ENCODE peak calls at places on chromosome 1, in six cellular contexts. One of them, this sample, is unnamed. For H3K9me3, the result is how much of the 10 kb centered on the place peaks cover.

GRCh38 chr1:235277709-235278108 is 50.3 kb downstream of the ARID4B start:
- DNase-seq in body of pancreas: no peak
- DNase-seq in psoas muscle: no peak
- DNase-seq in left ventricle myocardium inferior: no peak
- DNase-seq in heart right ventricle: no peak
- DNase-seq in pancreas: no peak
- DNase-seq in this sample: no peak

GRCh38 chr1:173329747-173330146 is 122.6 kb upstream of the TNFSF4 start:
- DNase-seq in body of pancreas: no peak
- DNase-seq in psoas muscle: no peak
- DNase-seq in left ventricle myocardium inferior: no peak
- DNase-seq in heart right ventricle: no peak
- DNase-seq in pancreas: no peak
- DNase-seq in this sample: no peak

GRCh38 chr1:224498574-224499170 is 64.1 kb upstream of the WDR26 start:
- DNase-seq in body of pancreas: peak
- DNase-seq in psoas muscle: no peak
- DNase-seq in left ventricle myocardium inferior: no peak
- DNase-seq in heart right ventricle: peak
- DNase-seq in pancreas: no peak
- DNase-seq in this sample: no peak

GRCh38 chr1:161510477-161510876 is 5.2 kb downstream of the FCGR2A start:
- DNase-seq in body of pancreas: no peak
- DNase-seq in psoas muscle: no peak
- DNase-seq in left ventricle myocardium inferior: no peak
- DNase-seq in heart right ventricle: no peak
- DNase-seq in pancreas: no peak
- DNase-seq in this sample: no peak

GRCh38 chr1:111672338-111672737 is 52.7 kb downstream of the RAP1A start:
- DNase-seq in body of pancreas: no peak
- DNase-seq in psoas muscle: no peak
- DNase-seq in left ventricle myocardium inferior: no peak
- DNase-seq in heart right ventricle: no peak
- DNase-seq in pancreas: no peak
- DNase-seq in this sample: no peak

GRCh38 chr1:1022322-1023090 is 2.6 kb downstream of the AGRN start:
- DNase-seq in body of pancreas: no peak
- DNase-seq in psoas muscle: no peak
- DNase-seq in left ventricle myocardium inferior: no peak
- DNase-seq in heart right ventricle: no peak
- DNase-seq in pancreas: peak
- DNase-seq in this sample: no peak

GRCh38 chr1:62295921-62296451 is 23.2 kb downstream of the KANK4 start:
- DNase-seq in body of pancreas: no peak
- DNase-seq in psoas muscle: no peak
- DNase-seq in left ventricle myocardium inferior: no peak
- DNase-seq in heart right ventricle: no peak
- DNase-seq in pancreas: no peak
- DNase-seq in this sample: no peak

GRCh38 chr1:1019122-1019999 is 559 bp upstream of the AGRN start:
- DNase-seq in body of pancreas: peak
- DNase-seq in psoas muscle: peak
- DNase-seq in left ventricle myocardium inferior: peak
- DNase-seq in heart right ventricle: peak
- DNase-seq in pancreas: peak
- DNase-seq in this sample: peak

GRCh38 chr1:107477233-107477632 is 336.4 kb downstream of the NTNG1 start:
- DNase-seq in body of pancreas: no peak
- DNase-seq in psoas muscle: no peak
- DNase-seq in left ventricle myocardium inferior: no peak
- DNase-seq in heart right ventricle: no peak
- DNase-seq in pancreas: no peak
- DNase-seq in this sample: no peak

GRCh38 chr1:90155721-90156487 is 161.0 kb downstream of the ZNF326 start:
- DNase-seq in body of pancreas: no peak
- DNase-seq in psoas muscle: no peak
- DNase-seq in left ventricle myocardium inferior: no peak
- DNase-seq in heart right ventricle: no peak
- DNase-seq in pancreas: no peak
- DNase-seq in this sample: no peak

GRCh38 chr1:178294654-178295053 is 200.8 kb downstream of the RASAL2 start:
- DNase-seq in body of pancreas: no peak
- DNase-seq in psoas muscle: no peak
- DNase-seq in left ventricle myocardium inferior: no peak
- DNase-seq in heart right ventricle: no peak
- DNase-seq in pancreas: no peak
- DNase-seq in this sample: no peak

GRCh38 chr1:12059722-12060464 is 3.2 kb upstream of the TNFRSF8 start:
- DNase-seq in body of pancreas: no peak
- DNase-seq in psoas muscle: no peak
- DNase-seq in left ventricle myocardium inferior: no peak
- DNase-seq in heart right ventricle: no peak
- DNase-seq in pancreas: no peak
- DNase-seq in this sample: no peak

GRCh38 chr1:153932071-153932592 is 9.4 kb upstream of the GATAD2B start:
- DNase-seq in body of pancreas: no peak
- DNase-seq in psoas muscle: no peak
- DNase-seq in left ventricle myocardium inferior: no peak
- DNase-seq in heart right ventricle: no peak
- DNase-seq in pancreas: no peak
- DNase-seq in this sample: no peak

GRCh38 chr1:45522324-45523104 is 830 bp upstream of the PRDX1 start:
- DNase-seq in body of pancreas: no peak
- DNase-seq in psoas muscle: no peak
- DNase-seq in left ventricle myocardium inferior: no peak
- DNase-seq in heart right ventricle: no peak
- DNase-seq in pancreas: peak
- DNase-seq in this sample: no peak

GRCh38 chr1:62327360-62328051 is 8.3 kb upstream of the KANK4 start:
- DNase-seq in body of pancreas: no peak
- DNase-seq in psoas muscle: no peak
- DNase-seq in left ventricle myocardium inferior: no peak
- DNase-seq in heart right ventricle: no peak
- DNase-seq in pancreas: no peak
- DNase-seq in this sample: no peak

GRCh38 chr1:22808846-22809501 is 98.3 kb downstream of the EPHB2 start:
- DNase-seq in body of pancreas: no peak
- DNase-seq in psoas muscle: peak
- DNase-seq in left ventricle myocardium inferior: peak
- DNase-seq in heart right ventricle: peak
- DNase-seq in pancreas: no peak
- DNase-seq in this sample: peak

GRCh38 chr1:18200918-18201317 is 93.3 kb downstream of the IGSF21 start:
- DNase-seq in body of pancreas: no peak
- DNase-seq in psoas muscle: no peak
- DNase-seq in left ventricle myocardium inferior: no peak
- DNase-seq in heart right ventricle: no peak
- DNase-seq in pancreas: no peak
- DNase-seq in this sample: no peak

GRCh38 chr1:111801071-111801850 is 45.6 kb downstream of the DDX20 start:
- DNase-seq in body of pancreas: no peak
- DNase-seq in psoas muscle: no peak
- DNase-seq in left ventricle myocardium inferior: peak
- DNase-seq in heart right ventricle: peak
- DNase-seq in pancreas: no peak
- DNase-seq in this sample: peak

GRCh38 chr1:113271039-113271438 is 119.3 kb upstream of the MAGI3 start:
- DNase-seq in body of pancreas: no peak
- DNase-seq in psoas muscle: no peak
- DNase-seq in left ventricle myocardium inferior: no peak
- DNase-seq in heart right ventricle: no peak
- DNase-seq in pancreas: no peak
- DNase-seq in this sample: no peak

GRCh38 chr1:219990782-219991510 is 55.4 kb downstream of the EPRS1 start:
- DNase-seq in body of pancreas: no peak
- DNase-seq in psoas muscle: no peak
- DNase-seq in left ventricle myocardium inferior: no peak
- DNase-seq in heart right ventricle: no peak
- DNase-seq in pancreas: no peak
- DNase-seq in this sample: no peak

GRCh38 chr1:186208405-186209129 is 166.5 kb downstream of the TPR start:
- DNase-seq in body of pancreas: no peak
- DNase-seq in psoas muscle: no peak
- DNase-seq in left ventricle myocardium inferior: no peak
- DNase-seq in heart right ventricle: no peak
- DNase-seq in pancreas: no peak
- DNase-seq in this sample: no peak

GRCh38 chr1:163932901-163933300 is 611.1 kb downstream of the NUF2 start:
- DNase-seq in body of pancreas: no peak
- DNase-seq in psoas muscle: no peak
- DNase-seq in left ventricle myocardium inferior: no peak
- DNase-seq in heart right ventricle: no peak
- DNase-seq in pancreas: no peak
- DNase-seq in this sample: no peak

DNA sequence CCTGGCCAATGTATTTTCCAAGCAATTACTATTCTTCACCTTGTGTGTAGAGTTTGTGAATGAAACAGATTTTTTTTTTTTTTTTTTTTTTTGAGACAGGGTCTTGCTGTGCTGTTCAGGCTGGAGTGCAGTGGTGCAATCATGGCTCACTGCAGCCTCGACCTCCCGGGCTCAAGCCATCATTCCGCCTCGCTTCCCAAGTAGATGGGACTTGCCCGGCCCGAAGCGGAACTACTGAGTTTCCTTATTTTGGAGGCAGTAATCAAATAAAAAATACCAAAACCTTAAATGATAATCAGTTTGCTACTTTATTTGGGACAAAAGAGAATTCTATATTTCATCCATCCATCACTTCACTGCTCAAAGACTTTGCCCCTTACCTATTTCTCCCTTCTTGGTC is 704 bp upstream of the BTBD8 start:
- DNase-seq in body of pancreas: no peak
- DNase-seq in psoas muscle: no peak
- DNase-seq in left ventricle myocardium inferior: no peak
- DNase-seq in heart right ventricle: no peak
- DNase-seq in pancreas: no peak
- DNase-seq in this sample: no peak
- H3K4me3 ChIP-seq in body of pancreas: no peak
- H3K4me3 ChIP-seq in psoas muscle: peak
- H3K4me3 ChIP-seq in left ventricle myocardium inferior: peak
- H3K4me3 ChIP-seq in heart right ventricle: peak
- H3K4me3 ChIP-seq in pancreas: peak
- H3K4me3 ChIP-seq in this sample: peak

GRCh38 chr1:169711469-169712308 is at the start of gene SELL:
- DNase-seq in body of pancreas: peak
- DNase-seq in psoas muscle: peak
- DNase-seq in left ventricle myocardium inferior: peak
- DNase-seq in heart right ventricle: no peak
- DNase-seq in pancreas: peak
- DNase-seq in this sample: peak

GRCh38 chr1:169707917-169708604 is 3.4 kb downstream of the SELL start:
- DNase-seq in body of pancreas: no peak
- DNase-seq in psoas muscle: no peak
- DNase-seq in left ventricle myocardium inferior: no peak
- DNase-seq in heart right ventricle: no peak
- DNase-seq in pancreas: no peak
- DNase-seq in this sample: no peak

GRCh38 chr1:169708633-169709032 is 2.8 kb downstream of the SELL start:
- DNase-seq in body of pancreas: no peak
- DNase-seq in psoas muscle: no peak
- DNase-seq in left ventricle myocardium inferior: no peak
- DNase-seq in heart right ventricle: no peak
- DNase-seq in pancreas: no peak
- DNase-seq in this sample: no peak

DNA sequence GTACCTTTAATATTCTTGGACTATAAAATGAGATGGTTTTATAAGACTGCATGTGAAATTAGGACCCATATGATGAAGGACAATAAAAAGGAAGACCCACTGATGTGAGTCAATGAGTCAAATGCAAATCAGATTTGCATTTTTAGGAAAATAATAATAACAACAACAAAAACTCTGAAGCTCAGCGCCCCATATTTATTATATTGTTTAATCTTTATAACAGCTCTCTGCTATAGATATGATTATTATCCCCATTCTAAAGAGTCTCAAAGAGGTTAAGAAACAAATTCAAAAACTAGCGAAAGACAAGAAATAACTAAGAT is 850 bp upstream of the SELL start:
- DNase-seq in body of pancreas: no peak
- DNase-seq in psoas muscle: no peak
- DNase-seq in left ventricle myocardium inferior: no peak
- DNase-seq in heart right ventricle: no peak
- DNase-seq in pancreas: no peak
- DNase-seq in this sample: no peak
- TF ChIP-seq CTCF in body of pancreas: no peak
- TF ChIP-seq CTCF in psoas muscle: no peak
- TF ChIP-seq CTCF in left ventricle myocardium inferior: no peak
- TF ChIP-seq CTCF in heart right ventricle: peak
- TF ChIP-seq CTCF in pancreas: no peak
- TF ChIP-seq CTCF in this sample: no peak

DNA sequence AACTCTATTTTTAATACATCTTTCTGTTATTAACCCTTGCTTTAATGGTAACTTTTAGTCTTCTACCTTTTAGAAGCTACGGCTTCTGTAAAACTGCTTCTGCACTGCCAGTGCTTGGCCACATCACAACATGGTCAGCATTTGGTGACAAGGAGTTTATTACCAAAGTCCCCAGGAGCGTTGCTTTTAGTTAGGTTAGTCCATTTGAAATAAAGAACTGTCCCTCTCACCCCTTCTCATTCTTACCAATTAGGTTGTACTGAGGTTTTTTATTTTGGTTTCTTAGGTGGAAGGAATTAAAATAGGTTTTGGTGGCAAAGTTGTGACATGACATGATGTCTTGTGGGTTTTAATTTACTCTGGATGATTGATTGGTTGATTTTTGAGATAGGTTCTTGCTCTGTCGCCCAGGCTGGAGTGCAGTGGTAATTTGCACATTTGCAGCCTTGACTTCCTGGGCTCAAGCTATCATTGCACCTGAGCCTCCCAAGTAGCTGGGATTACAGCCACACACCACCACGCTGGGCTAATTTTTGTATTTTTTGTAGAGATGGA is 39.2 kb downstream of the SPEN start:
- DNase-seq in body of pancreas: no peak
- DNase-seq in psoas muscle: no peak
- DNase-seq in left ventricle myocardium inferior: no peak
- DNase-seq in heart right ventricle: no peak
- DNase-seq in pancreas: no peak
- DNase-seq in this sample: no peak
- H3K9me3 ChIP-seq in body of pancreas: under half
- H3K9me3 ChIP-seq in psoas muscle: under half
- H3K9me3 ChIP-seq in left ventricle myocardium inferior: under half
- H3K9me3 ChIP-seq in heart right ventricle: under half
- H3K9me3 ChIP-seq in pancreas: under half
- H3K9me3 ChIP-seq in this sample: under half

GRCh38 chr1:201693887-201694614 is 134.9 kb upstream of the IPO9 start:
- DNase-seq in body of pancreas: no peak
- DNase-seq in psoas muscle: no peak
- DNase-seq in left ventricle myocardium inferior: no peak
- DNase-seq in heart right ventricle: no peak
- DNase-seq in pancreas: no peak
- DNase-seq in this sample: no peak

GRCh38 chr1:201693019-201693372 is 136.0 kb upstream of the IPO9 start:
- DNase-seq in body of pancreas: no peak
- DNase-seq in psoas muscle: no peak
- DNase-seq in left ventricle myocardium inferior: no peak
- DNase-seq in heart right ventricle: no peak
- DNase-seq in pancreas: no peak
- DNase-seq in this sample: no peak

GRCh38 chr1:201696217-201696761 is 132.7 kb upstream of the IPO9 start:
- DNase-seq in body of pancreas: peak
- DNase-seq in psoas muscle: peak
- DNase-seq in left ventricle myocardium inferior: peak
- DNase-seq in heart right ventricle: peak
- DNase-seq in pancreas: no peak
- DNase-seq in this sample: peak

GRCh38 chr1:201695607-201696006 is 133.3 kb upstream of the IPO9 start:
- DNase-seq in body of pancreas: no peak
- DNase-seq in psoas muscle: no peak
- DNase-seq in left ventricle myocardium inferior: no peak
- DNase-seq in heart right ventricle: no peak
- DNase-seq in pancreas: no peak
- DNase-seq in this sample: no peak

GRCh38 chr1:201694615-201695335 is 134.2 kb upstream of the IPO9 start:
- DNase-seq in body of pancreas: no peak
- DNase-seq in psoas muscle: no peak
- DNase-seq in left ventricle myocardium inferior: no peak
- DNase-seq in heart right ventricle: no peak
- DNase-seq in pancreas: no peak
- DNase-seq in this sample: no peak
- H3K4me3 ChIP-seq in body of pancreas: no peak
- H3K4me3 ChIP-seq in psoas muscle: no peak
- H3K4me3 ChIP-seq in left ventricle myocardium inferior: no peak
- H3K4me3 ChIP-seq in heart right ventricle: no peak
- H3K4me3 ChIP-seq in pancreas: no peak
- H3K4me3 ChIP-seq in this sample: no peak